ENCODE peak calls at places on chromosome 2, in four cellular contexts. K is AG08395, Y is right atrium auricular region, L is HCEC 1CT. C is an unnamed sample.

GRCh38 chr2:25274868-25275574 is 66.7 kb downstream of the DNMT3A start:
- DNase-seq in Y (no peak), K (no peak), L (no peak), C (peak)

GRCh38 chr2:147469471-147469870 is 375.4 kb upstream of the ACVR2A start:
- DNase-seq in Y (no peak), K (no peak), L (no peak), C (no peak)

GRCh38 chr2:238900511-238900910 is 52.6 kb downstream of the TWIST2 start:
- DNase-seq in Y (no peak), K (no peak), L (no peak), C (no peak)

GRCh38 chr2:226898925-226899324 is 63.1 kb downstream of the RHBDD1 start:
- DNase-seq in L (no peak), Y (no peak), K (no peak), C (no peak)

GRCh38 chr2:48265169-48266013 is 264.6 kb upstream of the STON1 start:
- DNase-seq in K (no peak), L (no peak), Y (no peak), C (no peak)

GRCh38 chr2:218384975-218385374 is 2.9 kb downstream of the SLC11A1 start:
- DNase-seq in L (no peak), K (no peak), Y (no peak), C (peak)

GRCh38 chr2:187541086-187542085 is 12.8 kb downstream of the TFPI start:
- DNase-seq in L (peak), Y (no peak), K (peak), C (no peak)

GRCh38 chr2:122414911-122415310 is 659.5 kb downstream of the TSN start:
- DNase-seq in Y (no peak), L (no peak), K (no peak), C (no peak)

GRCh38 chr2:23367760-23368159 is 17.2 kb upstream of the KLHL29 start:
- DNase-seq in Y (no peak), L (peak), K (no peak), C (no peak)

C was measured in lower lobe of right lung.